ENCODE peak calls at places on chromosomes 2 and 18, in seven cellular contexts. I, R, B, M, Q, Z and U are unnamed samples.

GRCh38 chr2:217621391-217621801 is 381.4 kb downstream of the TNS1 start:
- DNase-seq in I (no peak), R (no peak), B (no peak), M (no peak), Q (no peak), Z (no peak), U (no peak)

GRCh38 chr2:47460766-47461165 is 57.8 kb downstream of the MSH2 start:
- DNase-seq in I (no peak), R (no peak), B (no peak), M (no peak), Q (no peak), Z (no peak), U (no peak)

GRCh38 chr18:48885266-48885950 is 65.4 kb downstream of the SMAD7 start:
- DNase-seq in I (no peak), R (no peak), B (peak; percentile 86), M (no peak), Q (no peak), Z (no peak), U (no peak)

GRCh38 chr2:12341215-12341614 is 375.5 kb upstream of the TRIB2 start:
- DNase-seq in I (no peak), R (no peak), B (no peak), M (no peak), Q (no peak), Z (no peak), U (no peak)

GRCh38 chr18:57943723-57944122 is 100.3 kb upstream of the NEDD4L start:
- DNase-seq in I (no peak), R (no peak), B (peak; percentile 29), M (no peak), Q (no peak), Z (no peak), U (no peak)

GRCh38 chr2:20642026-20642971 is 8.6 kb downstream of the HS1BP3 start:
- DNase-seq in I (peak; percentile 95), R (peak; percentile 82), B (no peak), M (peak; percentile 84), Q (peak; percentile 62), Z (peak; percentile 42), U (peak; percentile 87)

GRCh38 chr2:118834440-118834810 is 13.0 kb downstream of the EN1 start:
- DNase-seq in I (peak; percentile 42), R (no peak), B (no peak), M (peak; percentile 46), Q (no peak), Z (no peak), U (peak; percentile 8)

GRCh38 chr2:97011977-97012569 is 25.7 kb upstream of the FAM178B start:
- DNase-seq in I (no peak), R (no peak), B (peak; percentile 22), M (no peak), Q (no peak), Z (peak; percentile 44), U (peak; percentile 82)

GRCh38 chr18:32454667-32455066 is 16.0 kb downstream of the GAREM1 start:
- DNase-seq in I (no peak), R (no peak), B (no peak), M (no peak), Q (no peak), Z (no peak), U (no peak)

GRCh38 chr2:234497592-234498023 is 727 bp upstream of the ARL4C start:
- DNase-seq in I (no peak), R (no peak), B (no peak), M (peak; percentile 52), Q (no peak), Z (no peak), U (no peak)

GRCh38 chr2:168169097-168169745 is 78.2 kb downstream of the STK39 start:
- DNase-seq in I (no peak), R (no peak), B (no peak), M (no peak), Q (no peak), Z (no peak), U (peak; percentile 68)

GRCh38 chr2:23669413-23670244 is 257.3 kb downstream of the ATAD2B start:
- DNase-seq in I (no peak), R (no peak), B (no peak), M (no peak), Q (no peak), Z (no peak), U (peak; percentile 89)

GRCh38 chr2:126704434-126705165 is 48.6 kb downstream of the GYPC start:
- DNase-seq in I (no peak), R (no peak), B (no peak), M (no peak), Q (no peak), Z (no peak), U (peak; percentile 27)

GRCh38 chr18:79404567-79404910 is 8.8 kb downstream of the NFATC1 start:
- DNase-seq in I (no peak), R (no peak), B (no peak), M (no peak), Q (no peak), Z (no peak), U (no peak)

GRCh38 chr2:108786354-108787208 is at the start of gene CCDC138:
- DNase-seq in I (peak; percentile 98), R (peak; percentile 95), B (peak; percentile 22), M (peak; percentile 94), Q (peak; percentile 80), Z (peak; percentile 87), U (peak; percentile 98)

GRCh38 chr2:166157578-166157977 is 29.8 kb upstream of the SCN1A start:
- DNase-seq in I (no peak), R (no peak), B (no peak), M (no peak), Q (no peak), Z (no peak), U (no peak)

GRCh38 chr2:230335461-230335863 is 8.5 kb downstream of the SP140L start:
- DNase-seq in I (no peak), R (no peak), B (no peak), M (no peak), Q (no peak), Z (no peak), U (no peak)

GRCh38 chr18:35703043-35703688 is 121.6 kb downstream of the GALNT1 start:
- DNase-seq in I (no peak), R (no peak), B (no peak), M (no peak), Q (no peak), Z (no peak), U (no peak)

GRCh38 chr2:235670974-235671787 is 177.3 kb downstream of the AGAP1 start:
- DNase-seq in I (peak; percentile 24), R (no peak), B (no peak), M (no peak), Q (no peak), Z (no peak), U (peak; percentile 24)

GRCh38 chr2:176582990-176583481 is 313.8 kb downstream of the MTX2 start:
- DNase-seq in I (peak; percentile 28), R (no peak), B (peak; percentile 73), M (no peak), Q (peak; percentile 1), Z (no peak), U (peak; percentile 64)

GRCh38 chr2:3628800-3629199 is 29.2 kb upstream of the ALLC start:
- DNase-seq in I (peak; percentile 76), R (no peak), B (no peak), M (peak; percentile 82), Q (no peak), Z (peak; percentile 78), U (peak; percentile 73)

GRCh38 chr2:187360286-187360685 is 87.8 kb downstream of the CALCRL start:
- DNase-seq in I (no peak), R (no peak), B (no peak), M (no peak), Q (no peak), Z (no peak), U (no peak)

GRCh38 chr2:59449264-59449663 is 1104.2 kb downstream of the BCL11A start:
- DNase-seq in I (no peak), R (no peak), B (no peak), M (no peak), Q (no peak), Z (no peak), U (no peak)

GRCh38 chr2:96103388-96103705 is 13.0 kb downstream of the ADRA2B start:
- DNase-seq in I (no peak), R (peak; percentile 1), B (no peak), M (peak; percentile 23), Q (no peak), Z (no peak), U (no peak)

GRCh38 chr2:147829106-147829505 is 15.7 kb upstream of the ACVR2A start:
- DNase-seq in I (no peak), R (no peak), B (peak; percentile 52), M (no peak), Q (no peak), Z (peak; percentile 13), U (no peak)

GRCh38 chr2:98020516-98020915 is 24.8 kb upstream of the TMEM131 start:
- DNase-seq in I (no peak), R (no peak), B (no peak), M (no peak), Q (no peak), Z (no peak), U (no peak)